ENCODE peak calls at places on chromosomes 7 and 10, in five cellular contexts. One of them, this sample, is unnamed.

GRCh38 chr7:21253740-21254687 is 173.9 kb upstream of the SP4 start:
- DNase-seq in A549: peak; percentile 25
- DNase-seq in adrenal gland: peak; percentile 54
- DNase-seq in Peyer's patch: peak; percentile 69
- DNase-seq in ovary: no peak
- DNase-seq in this sample: peak; percentile 76

GRCh38 chr7:13871008-13871407 is 118.5 kb downstream of the ETV1 start:
- DNase-seq in A549: no peak
- DNase-seq in adrenal gland: no peak
- DNase-seq in Peyer's patch: no peak
- DNase-seq in ovary: no peak
- DNase-seq in this sample: no peak

GRCh38 chr7:30906520-30907240 is 5.0 kb upstream of the AQP1 start:
- DNase-seq in A549: no peak
- DNase-seq in adrenal gland: no peak
- DNase-seq in Peyer's patch: no peak
- DNase-seq in ovary: no peak
- DNase-seq in this sample: no peak

GRCh38 chr10:43035785-43036184 is 41.1 kb upstream of the RET start:
- DNase-seq in A549: no peak
- DNase-seq in adrenal gland: no peak
- DNase-seq in Peyer's patch: no peak
- DNase-seq in ovary: no peak
- DNase-seq in this sample: no peak

GRCh38 chr10:34994565-34995142 is 95.5 kb downstream of the CUL2 start:
- DNase-seq in A549: peak; percentile 77
- DNase-seq in adrenal gland: peak; percentile 78
- DNase-seq in Peyer's patch: peak; percentile 55
- DNase-seq in ovary: peak; percentile 47
- DNase-seq in this sample: peak; percentile 52

GRCh38 chr7:117184367-117184766 is 138.5 kb downstream of the WNT2 start:
- DNase-seq in A549: no peak
- DNase-seq in adrenal gland: no peak
- DNase-seq in Peyer's patch: no peak
- DNase-seq in ovary: no peak
- DNase-seq in this sample: no peak

GRCh38 chr7:112986256-112987031 is 100.2 kb downstream of the GPR85 start:
- DNase-seq in A549: no peak
- DNase-seq in adrenal gland: no peak
- DNase-seq in Peyer's patch: no peak
- DNase-seq in ovary: no peak
- DNase-seq in this sample: no peak

GRCh38 chr7:44674381-44674780 is 68.0 kb downstream of the OGDH start:
- DNase-seq in A549: no peak
- DNase-seq in adrenal gland: peak; percentile 41
- DNase-seq in Peyer's patch: no peak
- DNase-seq in ovary: no peak
- DNase-seq in this sample: no peak

GRCh38 chr10:7960108-7960507 is 94.4 kb upstream of the GATA3 start:
- DNase-seq in A549: no peak
- DNase-seq in adrenal gland: no peak
- DNase-seq in Peyer's patch: no peak
- DNase-seq in ovary: no peak
- DNase-seq in this sample: no peak

GRCh38 chr7:135801877-135802276 is 53.3 kb upstream of the FAM180A start:
- DNase-seq in A549: no peak
- DNase-seq in adrenal gland: no peak
- DNase-seq in Peyer's patch: no peak
- DNase-seq in ovary: no peak
- DNase-seq in this sample: no peak

GRCh38 chr7:154640266-154640865 is 362.6 kb downstream of the PAXIP1 start:
- DNase-seq in A549: peak; percentile 6
- DNase-seq in adrenal gland: peak; percentile 60
- DNase-seq in Peyer's patch: no peak
- DNase-seq in ovary: no peak
- DNase-seq in this sample: peak; percentile 36

GRCh38 chr10:71502221-71502620 is 105.5 kb downstream of the CDH23 start:
- DNase-seq in A549: no peak
- DNase-seq in adrenal gland: no peak
- DNase-seq in Peyer's patch: no peak
- DNase-seq in ovary: no peak
- DNase-seq in this sample: no peak

GRCh38 chr10:88281592-88282268 is 301.4 kb downstream of the RNLS start:
- DNase-seq in A549: no peak
- DNase-seq in adrenal gland: no peak
- DNase-seq in Peyer's patch: no peak
- DNase-seq in ovary: no peak
- DNase-seq in this sample: no peak

GRCh38 chr10:99854860-99855259 is 72.4 kb downstream of the ABCC2 start:
- DNase-seq in A549: peak; percentile 41
- DNase-seq in adrenal gland: peak; percentile 59
- DNase-seq in Peyer's patch: no peak
- DNase-seq in ovary: peak; percentile 41
- DNase-seq in this sample: peak; percentile 67

GRCh38 chr10:31940839-31941653 is 12.4 kb upstream of the ARHGAP12 start:
- DNase-seq in A549: peak; percentile 70
- DNase-seq in adrenal gland: peak; percentile 79
- DNase-seq in Peyer's patch: peak; percentile 78
- DNase-seq in ovary: no peak
- DNase-seq in this sample: no peak

GRCh38 chr7:2781636-2782035 is 62.5 kb downstream of the GNA12 start:
- DNase-seq in A549: no peak
- DNase-seq in adrenal gland: no peak
- DNase-seq in Peyer's patch: no peak
- DNase-seq in ovary: no peak
- DNase-seq in this sample: no peak

GRCh38 chr7:151381083-151381332 is 28.8 kb downstream of the WDR86 start:
- DNase-seq in A549: no peak
- DNase-seq in adrenal gland: no peak
- DNase-seq in Peyer's patch: no peak
- DNase-seq in ovary: no peak
- DNase-seq in this sample: no peak

GRCh38 chr7:44634839-44635591 is 28.6 kb downstream of the OGDH start:
- DNase-seq in A549: no peak
- DNase-seq in adrenal gland: peak; percentile 54
- DNase-seq in Peyer's patch: peak; percentile 92
- DNase-seq in ovary: no peak
- DNase-seq in this sample: peak; percentile 61

GRCh38 chr7:142854505-142855400 is at the start of gene EPHB6:
- DNase-seq in A549: peak; percentile 33
- DNase-seq in adrenal gland: peak; percentile 63
- DNase-seq in Peyer's patch: peak; percentile 88
- DNase-seq in ovary: peak; percentile 93
- DNase-seq in this sample: peak; percentile 84

GRCh38 chr10:37739181-37739580 is 118.2 kb downstream of the ZNF248 start:
- DNase-seq in A549: no peak
- DNase-seq in adrenal gland: no peak
- DNase-seq in Peyer's patch: no peak
- DNase-seq in ovary: no peak
- DNase-seq in this sample: no peak

DNA sequence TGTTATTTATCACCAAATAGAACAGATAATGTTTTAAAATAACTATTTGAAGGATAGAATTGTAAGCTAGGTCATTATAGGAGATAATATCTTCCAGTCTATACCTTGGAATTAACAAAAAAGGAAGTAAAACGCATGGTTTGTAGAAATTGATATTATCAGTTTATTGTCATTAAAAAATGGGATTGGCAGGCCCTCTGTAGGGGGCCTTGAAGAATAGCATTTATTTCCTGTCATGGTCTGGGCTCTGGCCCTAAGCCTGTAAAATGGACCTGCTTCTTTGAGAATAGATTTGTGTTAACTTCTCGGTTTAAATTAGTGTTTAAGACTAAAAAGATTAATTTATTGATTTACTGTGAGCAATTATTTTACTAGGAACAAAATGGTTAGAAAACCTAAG is 197.6 kb upstream of the FOXP2 start:
- DNase-seq in A549: no peak
- DNase-seq in adrenal gland: no peak
- DNase-seq in Peyer's patch: no peak
- DNase-seq in ovary: no peak
- DNase-seq in this sample: no peak
- TF ChIP-seq CTCF in A549: no peak
- TF ChIP-seq CTCF in adrenal gland: no peak
- TF ChIP-seq CTCF in Peyer's patch: no peak
- TF ChIP-seq CTCF in ovary: no peak
- TF ChIP-seq CTCF in this sample: no peak

GRCh38 chr7:127587663-127588018 is 570 bp upstream of the ARF5 start:
- DNase-seq in A549: no peak
- DNase-seq in adrenal gland: peak; percentile 64
- DNase-seq in Peyer's patch: no peak
- DNase-seq in ovary: peak; percentile 51
- DNase-seq in this sample: peak; percentile 22

GRCh38 chr7:127586346-127586745 is 950 bp upstream of the GCC1 start:
- DNase-seq in A549: no peak
- DNase-seq in adrenal gland: no peak
- DNase-seq in Peyer's patch: no peak
- DNase-seq in ovary: no peak
- DNase-seq in this sample: no peak

GRCh38 chr7:127584648-127585043 is 750 bp downstream of the GCC1 start:
- DNase-seq in A549: no peak
- DNase-seq in adrenal gland: peak; percentile 52
- DNase-seq in Peyer's patch: no peak
- DNase-seq in ovary: no peak
- DNase-seq in this sample: no peak

GRCh38 chr7:127588019-127588696 is at the start of gene ARF5:
- DNase-seq in A549: peak; percentile 82
- DNase-seq in adrenal gland: peak; percentile 92
- DNase-seq in Peyer's patch: peak; percentile 94
- DNase-seq in ovary: peak; percentile 95
- DNase-seq in this sample: peak; percentile 91

DNA sequence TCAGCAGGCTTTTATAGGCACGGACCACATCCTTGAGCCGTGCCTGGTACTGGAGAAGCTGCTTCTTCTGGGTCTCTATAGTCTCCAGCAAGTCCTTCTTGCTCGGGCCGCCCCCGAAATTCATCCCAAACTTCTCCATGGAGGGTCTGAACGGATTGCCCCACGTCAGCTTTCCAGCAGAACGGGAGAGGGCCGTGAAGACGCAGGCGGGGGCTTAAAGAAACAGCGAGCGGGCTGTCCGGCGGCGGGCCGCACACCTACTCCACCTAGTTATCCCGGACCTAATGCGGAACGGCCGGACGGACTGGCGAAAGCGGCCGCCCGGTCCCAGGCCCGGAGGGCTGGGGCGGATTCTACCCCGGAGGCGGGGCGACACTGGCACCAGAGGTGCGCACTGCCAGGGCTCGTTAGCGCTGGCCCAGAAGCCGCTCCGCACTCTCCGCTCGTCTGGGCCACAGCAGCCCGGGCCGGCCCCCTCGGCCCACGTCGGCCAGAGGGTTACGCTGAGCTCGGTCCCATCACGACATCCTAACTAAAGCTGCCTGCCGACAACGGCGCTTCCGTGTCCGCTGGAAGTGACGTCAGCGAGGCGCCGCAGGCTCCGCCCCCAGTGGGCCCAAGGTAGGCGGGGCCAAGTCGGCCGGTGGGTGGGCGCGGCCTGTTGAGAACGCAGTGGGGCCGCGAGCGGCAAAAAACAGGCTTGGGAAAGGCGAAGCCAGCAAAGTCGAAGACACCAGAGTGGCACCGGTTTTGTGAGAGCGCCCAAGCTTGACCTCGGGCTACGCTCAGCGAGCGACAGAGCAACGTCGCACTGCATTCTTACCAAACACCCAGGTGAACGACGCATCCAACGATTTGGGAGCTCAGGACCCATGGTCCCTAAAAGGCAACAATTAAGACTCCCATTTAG is at the start of gene GCC1:
- DNase-seq in A549: peak; percentile 88
- DNase-seq in adrenal gland: peak; percentile 96
- DNase-seq in Peyer's patch: peak; percentile 96
- DNase-seq in ovary: peak; percentile 96
- DNase-seq in this sample: peak; percentile 95
- TF ChIP-seq POLR2A in A549: peak; percentile 91
- TF ChIP-seq POLR2A in adrenal gland: peak; percentile 93
- TF ChIP-seq POLR2A in Peyer's patch: peak; percentile 86
- TF ChIP-seq POLR2A in ovary: peak; percentile 88
- TF ChIP-seq POLR2A in this sample: peak; percentile 71

GRCh38 chr10:79229081-79229541 is 118.2 kb upstream of the PPIF start:
- DNase-seq in A549: no peak
- DNase-seq in adrenal gland: peak; percentile 84
- DNase-seq in Peyer's patch: no peak
- DNase-seq in ovary: no peak
- DNase-seq in this sample: no peak
- H3K4me1 ChIP-seq in A549: peaks cover 9% of the 10 kb centered on the region
- H3K4me1 ChIP-seq in adrenal gland: peaks cover 10% of the 10 kb centered on the region
- H3K4me1 ChIP-seq in Peyer's patch: no peaks in the 10 kb centered on the region
- H3K4me1 ChIP-seq in ovary: peaks cover 5% of the 10 kb centered on the region
- H3K4me1 ChIP-seq in this sample: peaks cover 3% of the 10 kb centered on the region

GRCh38 chr10:127757033-127757432 is 20.0 kb downstream of the FOXI2 start:
- DNase-seq in A549: no peak
- DNase-seq in adrenal gland: no peak
- DNase-seq in Peyer's patch: no peak
- DNase-seq in ovary: no peak
- DNase-seq in this sample: no peak
- TF ChIP-seq CTCF in A549: no peak
- TF ChIP-seq CTCF in adrenal gland: no peak
- TF ChIP-seq CTCF in Peyer's patch: no peak
- TF ChIP-seq CTCF in ovary: no peak
- TF ChIP-seq CTCF in this sample: no peak